ENCODE peak calls at places on chromosomes 4 and X, in four cellular contexts. Z is C1 segment of cervical spinal cord, O is A549, E is GM23248. X is an unnamed sample.

GRCh38 chrX:150575415-150575814 is 7.0 kb downstream of the MTM1 start:
- DNase-seq in Z (no peak), E (peak; percentile 68), O (peak; percentile 36), X (no peak)

GRCh38 chr4:176238157-176238608 is 30.8 kb downstream of the ASB5 start:
- DNase-seq in E (peak; percentile 74), O (no peak), Z (no peak), X (no peak)

GRCh38 chr4:126777649-126778048 is 855.1 kb upstream of the INTU start:
- DNase-seq in Z (no peak), O (no peak), E (peak; percentile 89), X (no peak)

GRCh38 chr4:102473476-102473875 is 27.7 kb upstream of the NFKB1 start:
- DNase-seq in Z (no peak), O (no peak), E (no peak), X (no peak)

GRCh38 chr4:186693159-186693815 is 30.4 kb downstream of the FAT1 start:
- DNase-seq in Z (no peak), E (peak; percentile 96), O (peak; percentile 74), X (peak; percentile 91)

GRCh38 chrX:6718766-6719165 is 183.8 kb upstream of the VCX3A start:
- DNase-seq in E (no peak), Z (no peak), O (no peak), X (no peak)

GRCh38 chrX:53036149-53036548 is 12.4 kb upstream of the GPR173 start:
- DNase-seq in O (no peak), Z (no peak), E (no peak), X (no peak)

GRCh38 chrX:2710496-2710895 is 19.4 kb downstream of the CD99 start:
- DNase-seq in E (peak; percentile 67), O (peak; percentile 81), Z (no peak), X (no peak)

GRCh38 chrX:73765776-73766465 is 202.9 kb downstream of the CHIC1 start:
- DNase-seq in O (no peak), Z (no peak), E (no peak), X (no peak)

GRCh38 chrX:96707829-96708228 is 23.2 kb downstream of the DIAPH2 start:
- DNase-seq in E (no peak), Z (no peak), O (no peak), X (no peak)

GRCh38 chr4:99447079-99447478 is 11.9 kb upstream of the ADH7 start:
- DNase-seq in Z (no peak), E (peak; percentile 72), O (peak; percentile 72), X (no peak)

GRCh38 chr4:185108669-185109068 is 34.4 kb upstream of the SLC25A4 start:
- DNase-seq in Z (no peak), O (no peak), E (no peak), X (no peak)

GRCh38 chrX:118495958-118496762 is 545 bp downstream of the DOCK11 start:
- DNase-seq in E (peak; percentile 45), O (peak; percentile 48), Z (peak; percentile 22), X (peak; percentile 86)

GRCh38 chr4:173426064-173426463 is 27.1 kb upstream of the SCRG1 start:
- DNase-seq in Z (no peak), E (no peak), O (no peak), X (no peak)

GRCh38 chr4:40622913-40623312 is 6.8 kb downstream of the RBM47 start:
- DNase-seq in O (peak; percentile 57), Z (no peak), E (no peak), X (no peak)

GRCh38 chr4:149825336-149825735 is 9.7 kb upstream of the IQCM start:
- DNase-seq in E (peak; percentile 14), Z (no peak), O (no peak), X (no peak)

GRCh38 chrX:8632949-8633348 is 99.0 kb downstream of the ANOS1 start:
- DNase-seq in Z (no peak), E (no peak), O (no peak), X (no peak)

GRCh38 chr4:108372678-108373077 is 203.9 kb upstream of the LEF1 start:
- DNase-seq in E (no peak), O (no peak), Z (no peak), X (no peak)

GRCh38 chrX:150363561-150364346 is 637 bp downstream of the MAMLD1 start:
- DNase-seq in O (peak; percentile 61), Z (no peak), E (peak; percentile 76), X (peak; percentile 80)

GRCh38 chrX:44785652-44786051 is 58.2 kb upstream of the DUSP21 start:
- DNase-seq in O (peak; percentile 26), Z (no peak), E (peak; percentile 93), X (no peak)

GRCh38 chrX:21885568-21885967 is 29.8 kb downstream of the YY2 start:
- DNase-seq in E (no peak), Z (no peak), O (no peak), X (no peak)

GRCh38 chrX:69163936-69164741 is 1.1 kb downstream of the PJA1 start:
- DNase-seq in Z (no peak), E (peak; percentile 29), O (no peak), X (no peak)

GRCh38 chr4:156949373-156949814 is 22.2 kb downstream of the PDGFC start:
- DNase-seq in Z (no peak), E (peak; percentile 81), O (peak; percentile 83), X (no peak)

GRCh38 chr4:139800082-139800481 is 134.5 kb downstream of the MGST2 start:
- DNase-seq in O (peak; percentile 4), Z (no peak), E (no peak), X (no peak)

GRCh38 chr4:80909938-80910337 is 120.6 kb upstream of the BMP3 start:
- DNase-seq in E (no peak), Z (no peak), O (no peak), X (no peak)

X was measured in aorta.